ENCODE peak calls at places on chromosome 9, in six cellular contexts. Y is H9, B is IMR-90, A is neuronal stem cell, Q is H1, S is trophoblast cell. C is an unnamed sample.

GRCh38 chr9:27157736-27158135 is 48.7 kb downstream of the TEK start:
- DNase-seq in Y (no peak), B (no peak), A (no peak), Q (no peak), S (no peak), C (no peak)

GRCh38 chr9:15155826-15156225 is 151.2 kb downstream of the TTC39B start:
- DNase-seq in Y (no peak), B (no peak), A (no peak), Q (no peak), S (peak), C (peak)

GRCh38 chr9:131706608-131706970 is 33.3 kb downstream of the RAPGEF1 start:
- DNase-seq in Y (no peak), B (no peak), A (no peak), Q (no peak), S (no peak), C (no peak)

GRCh38 chr9:36748322-36748899 is 175.7 kb downstream of the MELK start:
- DNase-seq in Y (peak), B (peak), A (peak), Q (peak), S (peak), C (peak)

GRCh38 chr9:126663661-126664072 is 49.9 kb downstream of the LMX1B start:
- DNase-seq in Y (no peak), B (no peak), A (no peak), Q (no peak), S (no peak), C (no peak)

GRCh38 chr9:99931155-99931840 is 24.8 kb downstream of the STX17 start:
- DNase-seq in Y (no peak), B (peak), A (no peak), Q (no peak), S (no peak), C (no peak)

GRCh38 chr9:108850293-108850897 is 5.4 kb downstream of the ACTL7B start:
- DNase-seq in Y (no peak), B (peak), A (no peak), Q (no peak), S (no peak), C (no peak)

GRCh38 chr9:110994771-110995241 is 43.5 kb downstream of the LPAR1 start:
- DNase-seq in Y (no peak), B (peak), A (no peak), Q (no peak), S (no peak), C (peak)

GRCh38 chr9:33468797-33469621 is 4.7 kb downstream of the NOL6 start:
- DNase-seq in Y (no peak), B (no peak), A (no peak), Q (no peak), S (no peak), C (no peak)

GRCh38 chr9:121926417-121926816 is 166.7 kb downstream of the TTLL11 start:
- DNase-seq in Y (no peak), B (no peak), A (no peak), Q (no peak), S (no peak), C (no peak)

GRCh38 chr9:132648685-132649084 is 21.1 kb downstream of the DDX31 start:
- DNase-seq in Y (no peak), B (no peak), A (no peak), Q (no peak), S (no peak), C (no peak)

GRCh38 chr9:87441251-87441650 is 56.4 kb upstream of the DAPK1 start:
- DNase-seq in Y (no peak), B (peak), A (no peak), Q (no peak), S (peak), C (peak)

GRCh38 chr9:15299374-15299939 is 7.6 kb downstream of the TTC39B start:
- DNase-seq in Y (no peak), B (no peak), A (no peak), Q (peak), S (no peak), C (no peak)

GRCh38 chr9:38008168-38009034 is 60.6 kb downstream of the SHB start:
- DNase-seq in Y (no peak), B (peak), A (no peak), Q (no peak), S (peak), C (peak)

GRCh38 chr9:69023650-69024049 is 9.7 kb upstream of the PRKACG start:
- DNase-seq in Y (peak), B (no peak), A (no peak), Q (peak), S (no peak), C (no peak)

GRCh38 chr9:95584176-95584575 is 67.4 kb upstream of the PTCH1 start:
- DNase-seq in Y (no peak), B (no peak), A (no peak), Q (no peak), S (no peak), C (no peak)

GRCh38 chr9:105976257-105976656 is 281.9 kb downstream of the TMEM38B start:
- DNase-seq in Y (no peak), B (no peak), A (no peak), Q (no peak), S (peak), C (no peak)

GRCh38 chr9:105979359-105979758 is 285.0 kb downstream of the TMEM38B start:
- DNase-seq in Y (no peak), B (no peak), A (no peak), Q (no peak), S (no peak), C (no peak)

GRCh38 chr9:105973811-105974407 is 279.6 kb downstream of the TMEM38B start:
- DNase-seq in Y (no peak), B (no peak), A (peak), Q (no peak), S (peak), C (peak)

GRCh38 chr9:105978822-105979221 is 284.5 kb downstream of the TMEM38B start:
- DNase-seq in Y (no peak), B (no peak), A (no peak), Q (no peak), S (no peak), C (no peak)

DNA sequence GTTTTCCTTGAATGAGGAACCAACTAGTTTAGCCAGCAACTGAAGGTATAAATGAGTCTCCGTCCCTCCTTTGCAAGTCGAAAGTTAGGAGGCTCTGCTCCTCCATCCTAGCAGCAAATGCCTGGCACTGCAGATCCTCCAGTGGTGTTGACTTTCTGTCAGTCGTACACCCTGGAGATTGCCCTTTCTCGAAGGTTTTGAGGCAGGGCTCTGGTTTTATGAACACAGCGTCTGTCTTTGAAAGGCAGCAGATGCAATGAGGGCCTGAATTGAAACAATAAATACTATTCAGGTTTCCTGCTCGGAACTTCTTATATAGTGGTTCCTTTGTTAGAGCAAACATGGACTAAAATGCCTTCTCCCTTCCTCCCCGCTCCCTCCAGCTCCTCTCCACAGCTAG is 284.0 kb downstream of the TMEM38B start:
- DNase-seq in Y (no peak), B (no peak), A (no peak), Q (no peak), S (no peak), C (no peak)
- H2BK120ac ChIP-seq in Y (no peak), B (no peak), A (no peak), Q (no peak), S (no peak), C (no peak)

DNA sequence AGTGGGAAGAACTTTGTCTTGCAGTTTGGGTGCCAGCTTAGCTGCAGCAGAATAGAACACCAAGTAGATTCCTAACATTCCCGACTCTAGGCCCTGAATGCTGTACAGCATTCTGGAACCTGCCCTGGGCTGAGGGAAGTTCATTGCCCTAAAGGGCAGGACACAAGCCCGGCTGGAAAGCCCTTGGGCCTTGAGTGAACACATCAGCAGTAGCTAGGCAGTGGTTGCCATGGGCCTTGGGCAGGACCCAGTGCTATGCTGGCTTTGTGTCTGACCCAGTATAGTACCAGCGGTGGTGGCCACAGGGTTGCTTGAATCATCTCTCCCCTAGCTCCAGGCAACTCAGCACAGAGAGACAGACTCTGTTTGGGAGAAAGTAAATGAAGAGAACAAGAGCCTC is 137.8 kb downstream of the AGTPBP1 start:
- DNase-seq in Y (no peak), B (no peak), A (no peak), Q (no peak), S (peak), C (no peak)
- H4K91ac ChIP-seq in Y (no peak), B (no peak), A (no peak), Q (no peak), S (no peak), C (no peak)

GRCh38 chr9:134327671-134328231 is 1.5 kb downstream of the RXRA start:
- DNase-seq in Y (no peak), B (no peak), A (no peak), Q (no peak), S (peak), C (peak)
- H2BK5ac ChIP-seq in Y (no peak), B (peak), A (peak), Q (no peak), S (no peak), C (no peak)

GRCh38 chr9:9998491-9999287 is 614.1 kb downstream of the PTPRD start:
- DNase-seq in Y (no peak), B (no peak), A (peak), Q (no peak), S (peak), C (peak)
- H2BK120ac ChIP-seq in Y (no peak), B (no peak), A (no peak), Q (no peak), S (no peak), C (no peak)

DNA sequence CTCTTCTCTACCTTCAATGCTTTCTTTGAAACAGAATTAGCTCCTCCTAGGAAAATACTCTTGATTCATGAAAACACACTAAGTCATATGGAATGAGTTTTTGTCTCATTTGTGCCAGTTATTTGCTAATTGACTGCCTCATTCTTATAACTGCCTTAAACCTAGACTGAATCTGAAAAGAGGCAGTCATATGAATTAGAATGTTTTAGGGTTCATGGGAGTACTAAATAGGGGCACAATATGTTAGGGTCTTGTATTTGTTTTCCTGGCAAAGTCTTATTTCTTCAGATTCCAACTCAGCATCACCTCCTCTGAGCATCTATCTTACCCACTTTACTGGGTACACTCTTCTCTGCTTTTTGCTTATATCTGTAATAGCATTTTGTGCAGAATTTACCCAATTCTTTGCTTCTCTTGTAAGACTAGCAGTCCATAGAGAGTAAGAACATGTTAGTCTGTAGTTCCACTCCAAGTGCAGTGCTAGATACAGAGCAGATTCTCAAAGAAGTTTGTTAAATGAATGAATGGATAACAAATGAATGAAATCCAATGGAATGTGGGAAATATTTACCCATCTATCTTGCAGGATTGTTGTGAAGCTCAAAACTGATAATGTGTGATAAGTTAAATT is 43.9 kb upstream of the ALDH1A1 start:
- DNase-seq in Y (no peak), B (no peak), A (no peak), Q (no peak), S (no peak), C (no peak)
- H4K91ac ChIP-seq in Y (no peak), B (no peak), A (no peak), Q (no peak), S (no peak), C (no peak)

GRCh38 chr9:84921175-84921574 is 251.6 kb downstream of the NTRK2 start:
- DNase-seq in Y (no peak), B (no peak), A (no peak), Q (no peak), S (no peak), C (no peak)
- H2BK5ac ChIP-seq in Y (no peak), B (no peak), A (no peak), Q (no peak), S (no peak), C (no peak)

GRCh38 chr9:2411459-2412215 is 209.9 kb upstream of the VLDLR start:
- DNase-seq in Y (no peak), B (no peak), A (peak), Q (no peak), S (peak), C (peak)
- H2BK120ac ChIP-seq in Y (no peak), B (no peak), A (no peak), Q (no peak), S (peak), C (no peak)